ENCODE peak calls at places on chromosomes 3 and 15, in four cellular contexts. S, E, P and F are unnamed samples.

GRCh38 chr15:76972420-76973361 is 22.2 kb upstream of the PSTPIP1 start:
- DNase-seq in S (no peak), E (no peak), P (peak), F (no peak)

GRCh38 chr3:162540421-162540820 is 1043.8 kb downstream of the OTOL1 start:
- DNase-seq in S (no peak), E (peak), P (no peak), F (no peak)

GRCh38 chr3:140532793-140533330 is 145.0 kb upstream of the TRIM42 start:
- DNase-seq in S (no peak), E (no peak), P (no peak), F (no peak)

GRCh38 chr3:24502690-24503089 is 8.0 kb upstream of the THRB start:
- DNase-seq in S (no peak), E (no peak), P (peak), F (no peak)

GRCh38 chr3:187777331-187778046 is 32.2 kb upstream of the BCL6 start:
- DNase-seq in S (no peak), E (no peak), P (peak), F (no peak)

GRCh38 chr15:65558997-65559760 is 28.9 kb downstream of the HACD3 start:
- DNase-seq in S (no peak), E (no peak), P (no peak), F (no peak)

GRCh38 chr3:28726840-28727239 is 378.2 kb upstream of the AZI2 start:
- DNase-seq in S (peak), E (peak), P (peak), F (no peak)

GRCh38 chr3:100214574-100214964 is 46.2 kb upstream of the TBC1D23 start:
- DNase-seq in S (no peak), E (no peak), P (no peak), F (no peak)

GRCh38 chr3:72848703-72849081 is 447 bp upstream of the SHQ1 start:
- DNase-seq in S (no peak), E (no peak), P (peak), F (no peak)

GRCh38 chr15:99998661-99999101 is 265.4 kb upstream of the LYSMD4 start:
- DNase-seq in S (peak), E (no peak), P (no peak), F (no peak)

GRCh38 chr3:110165753-110166152 is 828.4 kb upstream of the DPPA4 start:
- DNase-seq in S (no peak), E (no peak), P (no peak), F (no peak)

GRCh38 chr3:43923101-43923979 is 232.6 kb downstream of the ABHD5 start:
- DNase-seq in S (no peak), E (no peak), P (no peak), F (no peak)

GRCh38 chr3:40054568-40055222 is 245.3 kb downstream of the MYRIP start:
- DNase-seq in S (no peak), E (peak), P (peak), F (peak)

GRCh38 chr3:156218353-156218744 is 98.0 kb downstream of the KCNAB1 start:
- DNase-seq in S (no peak), E (no peak), P (peak), F (no peak)

GRCh38 chr3:104628185-104628789 is 738.4 kb upstream of the ALCAM start:
- DNase-seq in S (no peak), E (peak), P (peak), F (no peak)

GRCh38 chr15:92425578-92426225 is 32.0 kb downstream of the ST8SIA2 start:
- DNase-seq in S (no peak), E (no peak), P (no peak), F (no peak)

GRCh38 chr3:196141052-196141865 is 59.4 kb upstream of the TFRC start:
- DNase-seq in S (no peak), E (no peak), P (no peak), F (no peak)

GRCh38 chr3:15206662-15207576 is 873 bp downstream of the CAPN7 start:
- DNase-seq in S (no peak), E (peak), P (peak), F (no peak)

GRCh38 chr15:101615986-101616848 is 36.0 kb downstream of the TM2D3 start:
- DNase-seq in S (no peak), E (peak), P (peak), F (no peak)
- H3K4me3 ChIP-seq in S (peak), E (peak), P (peak), F (peak)

GRCh38 chr15:57235865-57236264 is 140.4 kb upstream of the CGNL1 start:
- DNase-seq in S (no peak), E (peak), P (peak), F (no peak)
- H3K4me3 ChIP-seq in S (no peak), E (no peak), P (no peak), F (no peak)

DNA sequence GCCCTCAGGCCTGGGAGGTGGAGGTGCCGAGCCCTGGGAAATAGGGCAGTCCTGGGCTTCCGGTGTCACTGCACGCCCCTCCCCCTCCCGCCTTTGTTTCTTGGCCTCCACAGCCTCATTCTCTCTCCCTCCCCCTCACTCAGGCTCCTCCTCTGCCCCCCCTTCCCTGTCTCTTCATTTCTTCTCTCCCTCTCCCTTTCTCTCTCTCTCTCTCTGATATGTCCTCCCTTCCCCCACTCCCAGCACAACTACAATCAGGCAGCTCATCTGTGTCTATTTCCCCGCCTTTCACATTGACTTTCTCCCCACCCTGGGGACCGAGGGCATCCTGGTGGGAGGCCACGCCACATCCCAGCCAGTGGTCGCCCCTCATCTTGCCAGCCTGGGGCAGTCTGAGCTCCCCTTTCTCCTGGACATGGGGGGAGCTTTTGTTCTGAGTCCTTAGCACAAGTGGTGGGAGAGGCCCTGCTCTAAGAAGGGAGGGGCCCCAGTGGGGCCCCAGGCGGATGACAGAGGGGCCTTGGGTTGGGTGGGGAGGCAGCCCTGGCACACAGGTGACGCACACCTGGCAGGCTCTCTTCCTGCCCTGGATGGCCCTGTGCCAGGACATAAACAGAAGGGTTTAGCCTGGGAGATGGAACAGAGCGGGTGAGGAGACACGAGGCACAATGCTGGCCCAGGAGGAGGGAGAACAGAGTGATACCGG is 40.1 kb downstream of the IDH2 start:
- DNase-seq in S (peak), E (no peak), P (no peak), F (no peak)
- H3K4me3 ChIP-seq in S (no peak), E (no peak), P (no peak), F (no peak)

GRCh38 chr3:179961081-179962078 is 75.4 kb downstream of the PEX5L start:
- DNase-seq in S (no peak), E (no peak), P (no peak), F (no peak)
- H3K4me3 ChIP-seq in S (no peak), E (no peak), P (no peak), F (no peak)

DNA sequence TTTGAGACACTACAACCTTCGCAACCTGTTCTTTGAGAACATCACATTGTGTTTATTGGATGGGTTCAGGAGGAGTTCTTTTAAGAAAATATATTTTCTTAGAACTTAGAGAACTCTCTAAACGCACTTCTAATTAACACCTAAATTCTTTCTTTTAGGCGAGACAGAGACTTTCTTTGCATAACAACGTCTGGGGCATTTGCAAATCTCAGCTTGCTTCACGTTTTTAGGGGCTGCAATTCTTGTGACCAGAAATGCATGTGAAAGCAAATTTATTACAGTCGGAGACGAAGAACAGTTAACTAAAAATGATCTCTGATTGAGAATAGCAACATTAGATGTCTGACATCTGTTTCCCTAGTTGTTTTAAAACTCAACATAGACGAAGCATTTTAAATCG is 568.3 kb upstream of the ZNF717 start:
- DNase-seq in S (no peak), E (no peak), P (no peak), F (no peak)
- H3K4me3 ChIP-seq in S (no peak), E (no peak), P (no peak), F (no peak)

DNA sequence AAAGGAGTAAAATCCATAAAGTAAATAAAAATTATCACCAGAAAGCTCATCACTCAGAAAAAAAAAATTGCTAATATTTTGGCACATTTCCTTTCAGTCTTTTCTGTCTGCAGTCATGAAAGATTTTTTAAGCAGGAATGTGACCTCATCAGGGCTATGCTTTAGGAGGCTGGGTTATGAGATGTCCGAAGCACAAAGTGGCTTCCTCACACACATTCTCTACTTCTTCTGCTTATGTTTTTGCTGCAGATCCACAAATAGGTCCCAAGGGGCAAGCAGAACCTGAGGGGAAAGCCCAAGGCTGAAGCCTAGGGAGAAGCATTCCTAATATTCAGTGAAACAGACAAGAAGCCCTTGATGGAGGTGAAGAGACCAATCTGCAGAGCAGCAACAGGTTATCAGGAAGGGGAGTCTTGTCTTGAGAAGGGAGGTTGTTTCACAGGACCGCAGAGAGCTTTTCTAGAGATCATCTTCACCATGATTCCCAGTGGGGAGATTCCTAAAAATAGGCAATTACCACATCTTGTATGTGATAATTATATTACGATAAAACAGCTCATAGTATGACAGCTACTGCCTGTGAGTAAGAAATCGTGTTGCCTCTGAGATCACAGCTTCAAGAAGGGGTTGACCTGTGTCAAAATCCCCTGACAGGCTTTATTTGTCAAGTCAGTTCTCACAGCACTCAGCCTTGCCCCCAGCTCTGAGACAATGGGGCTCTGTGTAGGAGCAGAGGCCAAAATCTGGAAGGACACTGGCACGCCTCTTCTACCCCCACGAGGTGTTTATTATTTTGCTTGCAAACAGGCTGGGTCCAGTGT is 60.5 kb downstream of the IGF2BP2 start:
- DNase-seq in S (no peak), E (peak), P (peak), F (no peak)
- H3K4me3 ChIP-seq in S (no peak), E (peak), P (no peak), F (no peak)